ENCODE peak calls at places on chromosome 20, in nine cellular contexts. I is Jurkat, Clone E6-1; H is cardiac muscle cell; B is activated CD4-positive, alpha-beta T cell treated with anti-CD3 and anti-CD28 coated beads, Interleukin-2, amount 10 ng/mL, durations not matched to agents 7 days and 5 days; D is MCF 10A; R is activated gamma-delta T cell; G is HEK293T; K is activated CD8-positive, alpha-beta memory T cell treated with anti-CD3 and anti-CD28 coated beads, Interleukin-2, amount 50 U/mL, for 4 hours; W is stimulated activated naive CD8-positive, alpha-beta T cell treated with anti-CD3 and anti-CD28 coated beads, Interleukin-15, Interleukin-2, amounts not matched to agents 100 U/mL and 50 U/mL, for 24 hours. T is an unnamed sample.

GRCh38 chr20:46034039-46034438 is 5.0 kb downstream of the SLC12A5 start:
- DNase-seq in K (no peak), I (no peak), G (no peak), B (no peak), H (no peak), D (no peak), R (no peak), W (no peak), T (no peak)

GRCh38 chr20:63701329-63702035 is 5.0 kb downstream of the TNFRSF6B start:
- DNase-seq in D (no peak), R (no peak), B (no peak), I (no peak), W (no peak), K (no peak), H (no peak), G (peak), T (no peak)

GRCh38 chr20:15637971-15638754 is 935.1 kb downstream of the KIF16B start:
- DNase-seq in G (no peak), D (no peak), W (no peak), B (no peak), I (no peak), K (no peak), H (no peak), R (no peak), T (no peak)

GRCh38 chr20:17449039-17449438 is 82.1 kb downstream of the BFSP1 start:
- DNase-seq in H (no peak), I (no peak), B (no peak), G (no peak), W (no peak), K (no peak), R (no peak), D (no peak), T (no peak)

GRCh38 chr20:44711237-44711636 is 3.9 kb upstream of the CCN5 start:
- DNase-seq in D (no peak), H (peak), B (no peak), K (no peak), W (no peak), I (no peak), G (no peak), R (no peak), T (no peak)

GRCh38 chr20:32435449-32436107 is 77.4 kb downstream of the ASXL1 start:
- DNase-seq in I (no peak), G (no peak), R (no peak), H (no peak), D (no peak), W (no peak), B (no peak), K (no peak), T (no peak)

GRCh38 chr20:3237958-3238615 is 903 bp downstream of the SLC4A11 start:
- DNase-seq in G (no peak), D (no peak), W (no peak), K (no peak), B (no peak), H (no peak), I (no peak), R (no peak), T (no peak)

GRCh38 chr20:53586640-53587039 is 7.0 kb downstream of the ZNF217 start:
- DNase-seq in I (no peak), H (no peak), R (no peak), K (no peak), B (no peak), D (no peak), G (no peak), W (no peak), T (no peak)